ENCODE peak calls at places on chromosome X, in five cellular contexts. One of them, this sample, is unnamed. For H3K36me3, the result is how much of the 10 kb centered on the place peaks cover.

GRCh38 chrX:1592128-1592862 is 891 bp downstream of the AKAP17A start:
- DNase-seq in ascending aorta: no peak
- DNase-seq in fibroblast of lung: peak
- DNase-seq in neuronal stem cell: no peak
- DNase-seq in transverse colon: peak
- DNase-seq in this sample: no peak

GRCh38 chrX:1075741-1076140 is 136.7 kb downstream of the CRLF2 start:
- DNase-seq in fibroblast of lung: no peak
- DNase-seq in neuronal stem cell: no peak
- DNase-seq in transverse colon: no peak
- DNase-seq in ascending aorta: no peak
- DNase-seq in this sample: no peak

GRCh38 chrX:118764122-118764521 is 36.7 kb downstream of the IL13RA1 start:
- DNase-seq in fibroblast of lung: no peak
- DNase-seq in transverse colon: no peak
- DNase-seq in neuronal stem cell: no peak
- DNase-seq in ascending aorta: no peak
- DNase-seq in this sample: no peak

GRCh38 chrX:29257516-29257915 is 670.3 kb downstream of the IL1RAPL1 start:
- DNase-seq in fibroblast of lung: peak
- DNase-seq in neuronal stem cell: no peak
- DNase-seq in ascending aorta: no peak
- DNase-seq in transverse colon: no peak
- DNase-seq in this sample: no peak

GRCh38 chrX:32582729-32583128 is 628.6 kb downstream of the DMD start:
- DNase-seq in neuronal stem cell: no peak
- DNase-seq in fibroblast of lung: no peak
- DNase-seq in transverse colon: no peak
- DNase-seq in ascending aorta: no peak
- DNase-seq in this sample: no peak

GRCh38 chrX:14356401-14356800 is 172.9 kb upstream of the GLRA2 start:
- DNase-seq in ascending aorta: no peak
- DNase-seq in fibroblast of lung: peak
- DNase-seq in transverse colon: no peak
- DNase-seq in neuronal stem cell: no peak
- DNase-seq in this sample: no peak

GRCh38 chrX:71532078-71532752 is 689 bp upstream of the OGT start:
- DNase-seq in neuronal stem cell: no peak
- DNase-seq in transverse colon: peak
- DNase-seq in fibroblast of lung: peak
- DNase-seq in ascending aorta: no peak
- DNase-seq in this sample: no peak

GRCh38 chrX:47283015-47283771 is 50.4 kb downstream of the USP11 start:
- DNase-seq in transverse colon: no peak
- DNase-seq in neuronal stem cell: no peak
- DNase-seq in fibroblast of lung: peak
- DNase-seq in ascending aorta: no peak
- DNase-seq in this sample: peak

GRCh38 chrX:10617964-10618342 is 2.4 kb downstream of the MID1 start:
- DNase-seq in transverse colon: no peak
- DNase-seq in neuronal stem cell: no peak
- DNase-seq in fibroblast of lung: no peak
- DNase-seq in ascending aorta: no peak
- DNase-seq in this sample: no peak

GRCh38 chrX:11766487-11766886 is 8.4 kb downstream of the MSL3 start:
- DNase-seq in neuronal stem cell: no peak
- DNase-seq in fibroblast of lung: no peak
- DNase-seq in ascending aorta: no peak
- DNase-seq in transverse colon: no peak
- DNase-seq in this sample: no peak

GRCh38 chrX:82087699-82088098 is 885.8 kb downstream of the SH3BGRL start:
- DNase-seq in ascending aorta: no peak
- DNase-seq in fibroblast of lung: no peak
- DNase-seq in transverse colon: no peak
- DNase-seq in neuronal stem cell: no peak
- DNase-seq in this sample: no peak

GRCh38 chrX:7904557-7904956 is 22.7 kb downstream of the PNPLA4 start:
- DNase-seq in fibroblast of lung: peak
- DNase-seq in neuronal stem cell: no peak
- DNase-seq in transverse colon: no peak
- DNase-seq in ascending aorta: no peak
- DNase-seq in this sample: no peak

GRCh38 chrX:129449141-129449540 is 74.1 kb downstream of the SMARCA1 start:
- DNase-seq in neuronal stem cell: no peak
- DNase-seq in transverse colon: no peak
- DNase-seq in fibroblast of lung: no peak
- DNase-seq in ascending aorta: no peak
- DNase-seq in this sample: no peak

GRCh38 chrX:10636337-10636736 is 16.0 kb upstream of the MID1 start:
- DNase-seq in fibroblast of lung: peak
- DNase-seq in transverse colon: peak
- DNase-seq in neuronal stem cell: no peak
- DNase-seq in ascending aorta: no peak
- DNase-seq in this sample: peak

GRCh38 chrX:19566359-19567141 is 51.2 kb upstream of the MAP3K15 start:
- DNase-seq in neuronal stem cell: no peak
- DNase-seq in ascending aorta: no peak
- DNase-seq in fibroblast of lung: peak
- DNase-seq in transverse colon: peak
- DNase-seq in this sample: no peak

GRCh38 chrX:10124506-10125247 is 32.1 kb upstream of the CLCN4 start:
- DNase-seq in ascending aorta: no peak
- DNase-seq in transverse colon: no peak
- DNase-seq in neuronal stem cell: no peak
- DNase-seq in fibroblast of lung: no peak
- DNase-seq in this sample: no peak

GRCh38 chrX:53324085-53324484 is 42.7 kb upstream of the IQSEC2 start:
- DNase-seq in transverse colon: no peak
- DNase-seq in ascending aorta: no peak
- DNase-seq in neuronal stem cell: no peak
- DNase-seq in fibroblast of lung: no peak
- DNase-seq in this sample: no peak

GRCh38 chrX:150844016-150844415 is 54.5 kb downstream of the CD99L2 start:
- DNase-seq in transverse colon: no peak
- DNase-seq in ascending aorta: no peak
- DNase-seq in fibroblast of lung: no peak
- DNase-seq in neuronal stem cell: no peak
- DNase-seq in this sample: no peak

GRCh38 chrX:52923781-52924241 is 26.7 kb downstream of the FAM156B start:
- DNase-seq in fibroblast of lung: peak
- DNase-seq in neuronal stem cell: no peak
- DNase-seq in ascending aorta: peak
- DNase-seq in transverse colon: peak
- DNase-seq in this sample: no peak

GRCh38 chrX:117808413-117808812 is 308.2 kb downstream of the KLHL13 start:
- DNase-seq in ascending aorta: no peak
- DNase-seq in transverse colon: no peak
- DNase-seq in neuronal stem cell: no peak
- DNase-seq in fibroblast of lung: no peak
- DNase-seq in this sample: no peak

GRCh38 chrX:72368796-72369195 is 63.1 kb upstream of the CITED1 start:
- DNase-seq in fibroblast of lung: no peak
- DNase-seq in neuronal stem cell: no peak
- DNase-seq in transverse colon: no peak
- DNase-seq in ascending aorta: no peak
- DNase-seq in this sample: peak

GRCh38 chrX:103329991-103330390 is at the start of gene TCEAL7:
- DNase-seq in fibroblast of lung: peak
- DNase-seq in transverse colon: no peak
- DNase-seq in neuronal stem cell: no peak
- DNase-seq in ascending aorta: no peak
- DNase-seq in this sample: peak

GRCh38 chrX:47936224-47936939 is 67.4 kb downstream of the ZNF182 start:
- DNase-seq in neuronal stem cell: no peak
- DNase-seq in transverse colon: no peak
- DNase-seq in fibroblast of lung: peak
- DNase-seq in ascending aorta: no peak
- DNase-seq in this sample: no peak

DNA sequence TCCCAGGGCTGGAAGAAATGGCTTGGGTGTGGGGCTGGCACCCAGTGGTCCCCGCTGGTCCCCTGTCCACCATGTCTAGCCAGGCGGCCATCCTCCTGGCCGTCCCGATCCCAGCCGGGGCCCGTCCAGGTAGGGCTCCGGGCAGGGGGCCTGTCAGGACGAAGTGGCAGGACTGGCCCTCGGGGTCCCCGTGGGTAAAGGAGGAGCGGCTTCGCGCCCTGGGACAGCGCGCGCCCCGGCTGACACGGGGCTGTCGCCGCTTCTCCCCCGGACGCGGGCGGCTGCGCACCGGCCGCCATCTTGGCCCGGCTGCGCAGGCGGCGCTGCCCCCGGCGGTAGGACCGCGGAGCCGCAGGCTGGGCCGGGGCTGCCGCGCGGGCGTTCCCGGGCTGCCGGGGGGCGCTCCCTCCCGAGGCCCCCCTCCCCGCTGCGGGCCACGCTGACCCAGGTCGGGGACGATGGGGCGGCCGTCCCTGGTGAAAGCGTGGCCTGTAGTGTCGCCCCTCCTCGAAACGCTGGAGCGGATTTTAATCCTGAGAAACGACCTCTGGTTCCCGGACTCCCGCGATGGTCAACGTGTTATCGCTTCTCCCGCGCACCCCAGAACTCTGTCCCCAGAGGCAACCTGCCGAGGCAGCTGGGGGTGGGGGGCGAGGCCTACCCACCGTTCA is 60.4 kb upstream of the BCOR start:
- DNase-seq in ascending aorta: no peak
- DNase-seq in transverse colon: no peak
- DNase-seq in fibroblast of lung: no peak
- DNase-seq in neuronal stem cell: no peak
- DNase-seq in this sample: no peak
- H3K27ac ChIP-seq in ascending aorta: peak
- H3K27ac ChIP-seq in transverse colon: peak
- H3K27ac ChIP-seq in fibroblast of lung: no peak
- H3K27ac ChIP-seq in neuronal stem cell: no peak
- H3K27ac ChIP-seq in this sample: peak

GRCh38 chrX:153866302-153867019 is 19.5 kb downstream of the L1CAM start:
- DNase-seq in ascending aorta: peak
- DNase-seq in fibroblast of lung: no peak
- DNase-seq in transverse colon: no peak
- DNase-seq in neuronal stem cell: no peak
- DNase-seq in this sample: no peak
- H3K36me3 ChIP-seq in ascending aorta: under half
- H3K36me3 ChIP-seq in fibroblast of lung: under half
- H3K36me3 ChIP-seq in transverse colon: under half
- H3K36me3 ChIP-seq in neuronal stem cell: under half
- H3K36me3 ChIP-seq in this sample: under half

GRCh38 chrX:51520393-51520792 is 24.0 kb upstream of the NUDT11 start:
- DNase-seq in transverse colon: no peak
- DNase-seq in neuronal stem cell: no peak
- DNase-seq in ascending aorta: no peak
- DNase-seq in fibroblast of lung: no peak
- DNase-seq in this sample: no peak
- H3K27ac ChIP-seq in transverse colon: no peak
- H3K27ac ChIP-seq in neuronal stem cell: no peak
- H3K27ac ChIP-seq in ascending aorta: no peak
- H3K27ac ChIP-seq in fibroblast of lung: no peak
- H3K27ac ChIP-seq in this sample: no peak

GRCh38 chrX:136735604-136736003 is 45.1 kb downstream of the ARHGEF6 start:
- DNase-seq in ascending aorta: no peak
- DNase-seq in fibroblast of lung: no peak
- DNase-seq in transverse colon: no peak
- DNase-seq in neuronal stem cell: no peak
- DNase-seq in this sample: no peak

GRCh38 chrX:136742721-136743379 is 37.9 kb downstream of the ARHGEF6 start:
- DNase-seq in neuronal stem cell: no peak
- DNase-seq in fibroblast of lung: no peak
- DNase-seq in ascending aorta: no peak
- DNase-seq in transverse colon: no peak
- DNase-seq in this sample: no peak

GRCh38 chrX:136733613-136734012 is 47.1 kb downstream of the ARHGEF6 start:
- DNase-seq in fibroblast of lung: no peak
- DNase-seq in transverse colon: no peak
- DNase-seq in neuronal stem cell: no peak
- DNase-seq in ascending aorta: no peak
- DNase-seq in this sample: no peak

GRCh38 chrX:136736690-136737089 is 44.0 kb downstream of the ARHGEF6 start:
- DNase-seq in transverse colon: no peak
- DNase-seq in fibroblast of lung: no peak
- DNase-seq in neuronal stem cell: no peak
- DNase-seq in ascending aorta: no peak
- DNase-seq in this sample: no peak

GRCh38 chrX:136738049-136738729 is 42.5 kb downstream of the ARHGEF6 start:
- DNase-seq in neuronal stem cell: no peak
- DNase-seq in transverse colon: no peak
- DNase-seq in fibroblast of lung: no peak
- DNase-seq in ascending aorta: no peak
- DNase-seq in this sample: no peak
- H3K36me3 ChIP-seq in neuronal stem cell: under half
- H3K36me3 ChIP-seq in transverse colon: under half
- H3K36me3 ChIP-seq in fibroblast of lung: under half
- H3K36me3 ChIP-seq in ascending aorta: under half
- H3K36me3 ChIP-seq in this sample: under half